ENCODE peak calls at places on chromosomes 16 and 17, in four cellular contexts. C, T, D and N are unnamed samples.

GRCh38 chr17:57342141-57342540 is 85.8 kb downstream of the MSI2 start:
- DNase-seq in C (no peak), T (no peak), D (no peak), N (no peak)

GRCh38 chr16:30956601-30957455 is 726 bp upstream of the SETD1A start:
- DNase-seq in C (peak), T (peak), D (peak), N (peak)

GRCh38 chr17:7912927-7913524 is 3.1 kb downstream of the RNF227 start:
- DNase-seq in C (peak), T (no peak), D (peak), N (no peak)

GRCh38 chr17:82297804-82298537 is 19.4 kb downstream of the CD7 start:
- DNase-seq in C (peak), T (peak), D (peak), N (no peak)

GRCh38 chr16:87228363-87228762 is 88.8 kb downstream of the C16orf95 start:
- DNase-seq in C (no peak), T (no peak), D (no peak), N (no peak)

GRCh38 chr17:57782051-57782490 is 37.0 kb upstream of the CCDC182 start:
- DNase-seq in C (no peak), T (no peak), D (no peak), N (no peak)

GRCh38 chr17:21463204-21463661 is 87.1 kb downstream of the KCNJ12 start:
- DNase-seq in C (no peak), T (no peak), D (no peak), N (no peak)

GRCh38 chr17:56891751-56892150 is 22.1 kb downstream of the TRIM25 start:
- DNase-seq in C (no peak), T (peak), D (no peak), N (no peak)

GRCh38 chr17:40311575-40311974 is 2.6 kb downstream of the RARA start:
- DNase-seq in C (no peak), T (peak), D (no peak), N (no peak)

GRCh38 chr17:58232707-58233156 is 5.7 kb upstream of the LPO start:
- DNase-seq in C (peak), T (no peak), D (peak), N (no peak)

GRCh38 chr17:39701012-39701783 is 1.3 kb downstream of the ERBB2 start:
- DNase-seq in C (no peak), T (no peak), D (no peak), N (no peak)

DNA sequence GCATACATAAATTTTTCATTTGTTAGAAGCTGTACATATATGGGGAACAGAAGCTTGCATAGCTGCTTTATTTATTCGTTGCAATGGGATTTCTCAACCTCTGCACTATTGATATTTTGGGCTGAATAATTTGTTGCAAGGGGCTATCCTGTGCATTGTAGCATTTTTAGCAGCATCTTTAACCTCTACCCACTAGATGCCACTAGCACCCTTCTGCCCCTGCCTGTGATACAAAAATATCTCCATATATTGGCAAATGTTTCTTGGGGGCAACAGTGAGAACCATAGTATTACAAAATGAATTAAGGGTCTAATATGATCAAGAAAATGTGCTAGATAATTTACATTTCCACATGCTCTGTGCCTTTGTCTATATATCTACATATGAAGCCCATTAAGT is 1401.0 kb downstream of the CDH11 start:
- DNase-seq in C (no peak), T (no peak), D (no peak), N (no peak)
- TF ChIP-seq CTCF in C (no peak), T (peak), D (no peak), N (no peak)

GRCh38 chr17:50611639-50612038 is 23.0 kb upstream of the ABCC3 start:
- DNase-seq in C (no peak), T (no peak), D (no peak), N (no peak)

GRCh38 chr17:50612281-50612680 is 22.4 kb upstream of the ABCC3 start:
- DNase-seq in C (no peak), T (no peak), D (no peak), N (no peak)

GRCh38 chr17:50614471-50615051 is 20.1 kb upstream of the ABCC3 start:
- DNase-seq in C (no peak), T (no peak), D (no peak), N (no peak)

GRCh38 chr17:50613007-50613406 is 21.7 kb upstream of the ABCC3 start:
- DNase-seq in C (no peak), T (no peak), D (no peak), N (no peak)

GRCh38 chr17:50613596-50613995 is 21.1 kb upstream of the ABCC3 start:
- DNase-seq in C (no peak), T (no peak), D (no peak), N (no peak)
- TF ChIP-seq CTCF in C (peak), T (peak), D (no peak), N (no peak)

DNA sequence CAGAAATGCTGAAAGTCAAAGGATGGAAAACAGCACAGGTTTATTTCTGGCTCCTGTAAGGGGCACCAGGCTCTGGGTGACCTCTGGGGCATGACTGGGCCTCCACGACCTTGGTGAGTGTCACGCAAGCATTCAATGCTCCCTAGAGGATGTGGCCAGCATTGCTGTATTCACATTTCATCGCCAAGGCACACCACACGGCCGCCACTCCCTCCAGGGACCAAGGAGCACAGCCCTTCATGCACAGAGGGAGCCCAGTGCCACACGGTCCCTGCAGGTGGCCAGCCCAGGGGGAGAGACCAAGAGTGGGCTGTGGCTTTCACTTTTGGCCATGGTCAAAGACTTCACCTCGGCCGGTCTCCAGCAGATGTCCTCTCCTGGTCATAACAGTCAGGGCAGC is 137.4 kb upstream of the TNRC6C start:
- DNase-seq in C (no peak), T (no peak), D (no peak), N (no peak)
- TF ChIP-seq CTCF in C (peak), T (peak), D (no peak), N (no peak)

DNA sequence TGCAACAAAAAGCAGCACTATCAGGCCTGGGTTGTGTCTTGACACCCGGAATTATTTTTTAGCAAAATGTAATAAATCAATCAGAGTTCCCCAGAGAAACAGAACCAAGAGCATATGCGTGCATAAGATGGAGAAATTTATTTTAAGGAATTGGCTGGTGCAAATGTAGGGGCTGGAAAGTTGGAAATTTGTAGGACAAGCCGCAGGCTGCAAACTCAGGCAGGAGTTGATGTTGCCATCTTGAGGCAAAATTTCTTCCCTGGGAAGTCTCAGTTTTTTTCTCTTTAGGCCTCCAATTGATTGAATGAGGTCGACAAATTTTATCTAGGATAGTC is 158.9 kb upstream of the FAM20A start:
- DNase-seq in C (no peak), T (no peak), D (no peak), N (no peak)
- TF ChIP-seq CTCF in C (peak), T (peak), D (no peak), N (no peak)